ENCODE peak calls at places on chromosomes 11 and 22, in nine cellular contexts. M, K, I, F, R, Q, C, A and Z are unnamed samples.

GRCh38 chr11:21056644-21057043 is 387.3 kb downstream of the NELL1 start:
- DNase-seq in M (no peak), K (no peak), I (no peak), F (no peak), R (no peak), Q (no peak), C (no peak), A (no peak), Z (no peak)

GRCh38 chr11:8355418-8355742 is 91.7 kb upstream of the LMO1 start:
- DNase-seq in M (no peak), K (no peak), I (no peak), F (no peak), R (no peak), Q (no peak), C (no peak), A (no peak), Z (no peak)

GRCh38 chr11:106763516-106763915 is 254.8 kb downstream of the GUCY1A2 start:
- DNase-seq in M (no peak), K (no peak), I (no peak), F (no peak), R (no peak), Q (no peak), C (no peak), A (no peak), Z (no peak)

GRCh38 chr22:30435674-30436126 is 10.1 kb downstream of the MTFP1 start:
- DNase-seq in M (peak), K (no peak), I (no peak), F (no peak), R (no peak), Q (no peak), C (peak), A (no peak), Z (no peak)

GRCh38 chr22:46027219-46028068 is 50.5 kb upstream of the WNT7B start:
- DNase-seq in M (no peak), K (peak), I (peak), F (no peak), R (peak), Q (no peak), C (peak), A (no peak), Z (no peak)

GRCh38 chr22:23504522-23504921 is 75.6 kb downstream of the IGLL1 start:
- DNase-seq in M (no peak), K (no peak), I (no peak), F (no peak), R (no peak), Q (no peak), C (no peak), A (no peak), Z (no peak)

GRCh38 chr11:6418199-6418957 is 516 bp downstream of the APBB1 start:
- DNase-seq in M (no peak), K (peak), I (peak), F (peak), R (peak), Q (no peak), C (peak), A (no peak), Z (no peak)

GRCh38 chr22:22703715-22704114 is 59.3 kb downstream of the GGTLC2 start:
- DNase-seq in M (no peak), K (no peak), I (no peak), F (no peak), R (no peak), Q (no peak), C (no peak), A (no peak), Z (no peak)

GRCh38 chr22:41001722-41002122 is 50.5 kb downstream of the RBX1 start:
- DNase-seq in M (no peak), K (no peak), I (no peak), F (no peak), R (no peak), Q (peak), C (peak), A (no peak), Z (peak)

DNA sequence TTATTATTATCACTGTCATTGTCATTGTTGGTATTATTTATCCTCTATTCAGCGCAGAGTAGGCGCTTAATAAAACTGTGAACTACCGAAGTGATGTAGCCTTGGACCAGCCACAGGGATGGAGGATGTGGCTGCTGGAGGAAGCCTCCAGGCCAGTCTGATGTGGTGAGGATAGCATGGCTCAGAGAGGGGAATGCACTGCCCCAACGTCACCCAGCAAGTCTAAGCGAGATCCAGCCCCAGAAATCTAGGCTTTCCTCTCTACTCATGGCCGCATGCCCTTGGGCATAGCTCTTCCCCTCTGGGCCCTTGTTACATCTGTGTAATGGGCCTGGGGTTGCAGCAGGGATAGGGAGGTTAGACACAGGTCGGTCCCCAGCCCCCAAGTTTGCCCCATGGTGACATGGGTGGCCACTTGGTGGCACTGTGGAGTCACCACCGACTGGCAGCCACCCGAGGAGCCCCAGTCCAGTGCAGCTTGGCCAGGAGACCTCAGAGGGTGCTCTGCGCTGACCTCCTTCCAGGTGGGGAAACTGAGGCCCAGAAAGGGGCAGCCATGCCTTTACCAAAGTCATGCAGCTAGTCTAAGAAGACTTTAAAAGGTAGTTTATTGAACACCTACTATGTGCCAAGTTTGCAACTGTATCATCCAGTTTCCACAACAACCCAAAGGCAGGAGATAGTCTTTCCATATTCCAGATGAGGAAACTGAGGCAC is 395.7 kb downstream of the MN1 start:
- DNase-seq in M (no peak), K (peak), I (peak), F (peak), R (peak), Q (peak), C (peak), A (peak), Z (peak)
- TF ChIP-seq CTCF in M (no peak), K (peak), I (peak), F (peak), R (peak), Q (peak), C (peak), A (peak), Z (peak)

GRCh38 chr11:64249038-64249437 is 2.3 kb upstream of the PLCB3 start:
- DNase-seq in M (no peak), K (no peak), I (no peak), F (no peak), R (no peak), Q (no peak), C (no peak), A (no peak), Z (no peak)
- H3K27ac ChIP-seq in M (no peak), K (no peak), I (no peak), F (peak), R (no peak), Q (no peak), C (no peak), A (no peak), Z (peak)

GRCh38 chr11:75078233-75078632 is 18.4 kb downstream of the OR2AT4 start:
- DNase-seq in M (no peak), K (no peak), I (no peak), F (no peak), R (no peak), Q (peak), C (no peak), A (no peak), Z (peak)

GRCh38 chr11:75072582-75072981 is 24.1 kb downstream of the OR2AT4 start:
- DNase-seq in M (no peak), K (peak), I (no peak), F (peak), R (no peak), Q (no peak), C (no peak), A (no peak), Z (no peak)

GRCh38 chr11:75069473-75069872 is 27.2 kb downstream of the OR2AT4 start:
- DNase-seq in M (no peak), K (no peak), I (no peak), F (no peak), R (no peak), Q (no peak), C (no peak), A (no peak), Z (no peak)

GRCh38 chr11:75077316-75077715 is 19.4 kb downstream of the OR2AT4 start:
- DNase-seq in M (no peak), K (no peak), I (no peak), F (no peak), R (no peak), Q (peak), C (no peak), A (no peak), Z (no peak)

DNA sequence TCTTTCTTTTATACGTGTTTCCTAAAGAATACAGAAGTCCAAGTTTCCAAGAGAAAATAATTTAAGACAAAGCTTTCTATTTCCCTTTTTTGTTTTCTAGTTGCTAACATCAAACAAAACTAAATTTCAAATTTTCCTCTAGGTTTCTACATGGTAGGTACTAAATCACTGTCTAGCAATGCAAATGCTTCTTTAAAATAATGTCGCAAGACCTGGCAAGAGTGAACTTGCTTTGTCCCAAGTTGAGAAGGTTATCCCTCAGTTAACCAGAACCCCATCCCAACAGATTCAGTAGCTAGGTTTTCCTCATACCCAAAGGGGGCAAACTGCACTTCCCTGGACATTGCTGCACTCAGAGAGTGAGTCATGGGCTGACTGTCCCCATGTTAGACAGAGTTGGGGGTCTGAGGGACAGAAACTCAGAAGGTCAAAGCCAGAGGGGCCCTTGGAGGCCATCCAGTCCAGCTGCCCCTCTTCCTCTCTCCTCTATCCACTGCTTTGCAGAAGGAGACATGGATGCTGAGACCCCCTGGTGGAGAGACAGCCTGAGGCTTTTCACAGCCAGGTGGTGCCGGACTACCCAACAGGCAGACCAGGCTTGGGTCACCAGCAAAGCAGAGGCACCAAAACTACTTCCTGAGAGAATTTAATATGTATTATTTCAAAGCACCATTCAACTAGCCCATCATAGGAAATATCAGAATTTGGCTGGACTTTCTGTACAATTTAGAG is 23.1 kb downstream of the OR2AT4 start:
- DNase-seq in M (no peak), K (peak), I (peak), F (peak), R (no peak), Q (no peak), C (no peak), A (no peak), Z (no peak)
- TF ChIP-seq CTCF in M (no peak), K (peak), I (peak), F (no peak), R (no peak), Q (no peak), C (no peak), A (no peak), Z (no peak)

GRCh38 chr11:15911377-15912044 is 444.8 kb downstream of the SOX6 start:
- DNase-seq in M (no peak), K (peak), I (peak), F (no peak), R (peak), Q (no peak), C (peak), A (peak), Z (no peak)

GRCh38 chr11:15913261-15913660 is 443.1 kb downstream of the SOX6 start:
- DNase-seq in M (no peak), K (no peak), I (no peak), F (no peak), R (no peak), Q (no peak), C (no peak), A (no peak), Z (no peak)

GRCh38 chr11:15910761-15911160 is 445.6 kb downstream of the SOX6 start:
- DNase-seq in M (no peak), K (peak), I (no peak), F (no peak), R (no peak), Q (no peak), C (no peak), A (no peak), Z (no peak)

GRCh38 chr11:15912825-15913224 is 443.5 kb downstream of the SOX6 start:
- DNase-seq in M (no peak), K (peak), I (peak), F (no peak), R (no peak), Q (no peak), C (no peak), A (no peak), Z (no peak)

GRCh38 chr11:15912291-15912690 is 444.1 kb downstream of the SOX6 start:
- DNase-seq in M (no peak), K (no peak), I (no peak), F (no peak), R (no peak), Q (no peak), C (no peak), A (no peak), Z (no peak)
- H3K27ac ChIP-seq in M (no peak), K (no peak), I (peak), F (no peak), R (no peak), Q (no peak), C (no peak), A (no peak), Z (no peak)

DNA sequence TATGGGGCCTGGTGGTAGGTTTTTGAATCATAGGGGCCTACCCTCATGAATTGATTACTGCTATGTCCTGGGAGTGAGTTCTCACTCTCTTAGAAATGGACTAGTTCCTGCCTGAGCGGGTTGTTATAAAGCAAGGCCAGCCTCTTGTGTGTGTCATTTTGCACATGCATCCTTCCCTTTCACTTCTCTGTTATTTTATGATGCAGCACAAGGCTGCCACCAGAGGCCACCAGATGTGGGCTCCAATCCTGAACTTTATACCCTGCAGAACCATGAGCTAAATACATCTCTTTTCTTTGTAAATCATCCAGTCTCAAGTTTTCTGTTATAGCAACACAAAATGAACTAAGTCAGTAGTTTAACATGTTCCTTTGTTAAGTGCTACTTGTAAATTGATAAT is 251.4 kb downstream of the BLID start:
- DNase-seq in M (no peak), K (no peak), I (no peak), F (no peak), R (no peak), Q (no peak), C (peak), A (no peak), Z (no peak)
- TF ChIP-seq CTCF in M (no peak), K (peak), I (peak), F (no peak), R (no peak), Q (peak), C (no peak), A (no peak), Z (no peak)